ENCODE peak calls at places on chromosomes 13 and 19, in four cellular contexts. One of them, this sample, is unnamed.

GRCh38 chr13:97975851-97976550 is 22.5 kb downstream of the IPO5 start:
- DNase-seq in K562: peak
- DNase-seq in H1: peak
- DNase-seq in GM12878: no peak
- DNase-seq in this sample: peak

GRCh38 chr19:33376423-33376822 is 2.9 kb downstream of the CEBPG start:
- DNase-seq in K562: no peak
- DNase-seq in H1: no peak
- DNase-seq in GM12878: no peak
- DNase-seq in this sample: peak

GRCh38 chr13:100881291-100881864 is 206.8 kb upstream of the TMTC4 start:
- DNase-seq in K562: no peak
- DNase-seq in H1: no peak
- DNase-seq in GM12878: no peak
- DNase-seq in this sample: no peak

GRCh38 chr19:33125929-33126388 is 6.0 kb upstream of the WDR88 start:
- DNase-seq in K562: peak
- DNase-seq in H1: no peak
- DNase-seq in GM12878: peak
- DNase-seq in this sample: peak

GRCh38 chr13:93690139-93690538 is 463.5 kb downstream of the GPC6 start:
- DNase-seq in K562: no peak
- DNase-seq in H1: no peak
- DNase-seq in GM12878: no peak
- DNase-seq in this sample: no peak

GRCh38 chr19:55301459-55302331 is 17.9 kb downstream of the BRSK1 start:
- DNase-seq in K562: peak
- DNase-seq in H1: peak
- DNase-seq in GM12878: peak
- DNase-seq in this sample: peak

GRCh38 chr13:49569993-49570689 is 15.2 kb downstream of the RCBTB1 start:
- DNase-seq in K562: no peak
- DNase-seq in H1: no peak
- DNase-seq in GM12878: no peak
- DNase-seq in this sample: no peak

GRCh38 chr19:34808566-34808965 is 35.6 kb upstream of the ZNF599 start:
- DNase-seq in K562: no peak
- DNase-seq in H1: no peak
- DNase-seq in GM12878: no peak
- DNase-seq in this sample: no peak

GRCh38 chr13:52832268-52832667 is 16.2 kb downstream of the PCDH8 start:
- DNase-seq in K562: no peak
- DNase-seq in H1: no peak
- DNase-seq in GM12878: no peak
- DNase-seq in this sample: no peak

GRCh38 chr19:19745496-19746285 is 12.8 kb upstream of the ZNF14 start:
- DNase-seq in K562: peak
- DNase-seq in H1: no peak
- DNase-seq in GM12878: no peak
- DNase-seq in this sample: no peak

GRCh38 chr19:42942187-42942789 is 5.3 kb upstream of the PSG7 start:
- DNase-seq in K562: peak
- DNase-seq in H1: no peak
- DNase-seq in GM12878: no peak
- DNase-seq in this sample: peak

GRCh38 chr19:56321981-56322558 is 7.4 kb upstream of the ZSCAN5A start:
- DNase-seq in K562: no peak
- DNase-seq in H1: no peak
- DNase-seq in GM12878: no peak
- DNase-seq in this sample: no peak

GRCh38 chr13:101703838-101704237 is 251.4 kb downstream of the ITGBL1 start:
- DNase-seq in K562: no peak
- DNase-seq in H1: no peak
- DNase-seq in GM12878: no peak
- DNase-seq in this sample: no peak

GRCh38 chr19:46875234-46875633 is 14.4 kb downstream of the ARHGAP35 start:
- DNase-seq in K562: no peak
- DNase-seq in H1: no peak
- DNase-seq in GM12878: no peak
- DNase-seq in this sample: no peak

DNA sequence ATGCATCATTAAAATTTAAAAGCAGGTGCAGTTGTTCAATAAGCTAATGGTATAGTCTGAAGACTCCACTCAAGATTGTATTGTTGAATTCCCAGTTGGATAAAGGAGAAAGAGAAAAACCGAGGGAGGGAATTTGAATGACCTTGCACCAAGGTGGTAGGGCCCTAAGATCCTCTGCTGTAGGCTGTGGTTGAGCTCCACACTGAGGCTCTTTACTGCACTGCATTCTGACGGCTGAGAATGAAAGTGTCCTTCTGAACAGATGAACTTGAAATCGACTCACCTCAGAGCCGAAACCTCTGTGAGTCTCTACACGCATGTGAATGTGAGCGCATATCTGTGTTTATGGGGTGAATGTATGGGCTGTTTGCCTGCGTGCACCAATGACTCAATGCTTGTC is 388.9 kb upstream of the DACH1 start:
- DNase-seq in K562: no peak
- DNase-seq in H1: peak
- DNase-seq in GM12878: no peak
- DNase-seq in this sample: peak
- TF ChIP-seq JUND in K562: no peak
- TF ChIP-seq JUND in H1: no peak
- TF ChIP-seq JUND in GM12878: no peak
- TF ChIP-seq JUND in this sample: no peak

GRCh38 chr13:46296920-46297319 is 85.2 kb downstream of the LRRC63 start:
- DNase-seq in K562: peak
- DNase-seq in H1: no peak
- DNase-seq in GM12878: no peak
- DNase-seq in this sample: peak

GRCh38 chr13:46296465-46296822 is 84.7 kb downstream of the LRRC63 start:
- DNase-seq in K562: no peak
- DNase-seq in H1: no peak
- DNase-seq in GM12878: no peak
- DNase-seq in this sample: no peak

GRCh38 chr13:46295531-46296464 is 84.1 kb downstream of the LRRC63 start:
- DNase-seq in K562: no peak
- DNase-seq in H1: no peak
- DNase-seq in GM12878: peak
- DNase-seq in this sample: no peak

GRCh38 chr13:46297338-46297737 is 85.6 kb downstream of the LRRC63 start:
- DNase-seq in K562: no peak
- DNase-seq in H1: no peak
- DNase-seq in GM12878: no peak
- DNase-seq in this sample: no peak
- TF ChIP-seq EGR1 in K562: no peak
- TF ChIP-seq EGR1 in H1: no peak
- TF ChIP-seq EGR1 in GM12878: no peak
- TF ChIP-seq EGR1 in this sample: no peak

DNA sequence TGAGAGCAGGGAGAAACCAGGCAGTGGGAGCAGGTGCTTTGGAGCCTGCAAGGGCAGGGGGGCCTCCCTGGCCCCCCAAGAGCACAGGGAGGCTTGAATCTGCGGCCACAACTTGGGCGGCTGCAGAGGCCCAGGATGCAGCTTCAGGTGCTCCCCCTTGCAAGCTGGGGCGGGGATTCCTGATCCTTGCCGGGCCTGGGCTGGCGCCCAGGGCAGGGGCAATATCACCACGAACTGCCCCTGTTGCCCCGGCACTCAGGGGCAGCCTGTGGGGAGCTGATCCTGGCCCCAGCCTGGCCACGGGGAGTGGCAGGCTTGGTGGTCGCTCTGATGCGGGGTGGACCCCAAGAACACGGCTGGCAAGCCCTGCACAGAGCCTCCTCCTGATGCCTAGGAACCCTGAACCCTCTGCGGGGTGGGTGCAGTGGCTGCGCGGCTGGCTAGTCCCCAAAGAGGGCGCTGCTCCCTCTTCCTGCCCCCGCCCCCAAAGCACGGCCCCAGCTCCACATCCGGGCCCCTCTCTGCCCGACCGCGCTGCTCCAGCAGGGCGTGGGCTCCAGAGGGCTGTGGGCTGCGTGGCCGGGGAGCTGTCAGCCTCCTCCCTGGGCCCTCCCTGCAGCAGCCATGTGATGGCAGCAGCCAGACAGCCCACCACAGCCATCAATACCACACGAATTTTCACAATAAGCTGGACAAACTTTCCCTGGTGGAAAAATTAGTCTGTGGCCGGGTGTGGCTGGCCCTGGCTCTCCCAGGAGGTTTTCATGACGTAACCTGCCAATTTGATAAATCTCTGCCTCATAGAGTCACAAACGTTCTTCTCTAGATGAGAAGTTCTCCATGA is 21.0 kb downstream of the TNFSF9 start:
- DNase-seq in K562: peak
- DNase-seq in H1: no peak
- DNase-seq in GM12878: no peak
- DNase-seq in this sample: no peak
- TF ChIP-seq CTCF in K562: peak
- TF ChIP-seq CTCF in H1: peak
- TF ChIP-seq CTCF in GM12878: peak
- TF ChIP-seq CTCF in this sample: peak

DNA sequence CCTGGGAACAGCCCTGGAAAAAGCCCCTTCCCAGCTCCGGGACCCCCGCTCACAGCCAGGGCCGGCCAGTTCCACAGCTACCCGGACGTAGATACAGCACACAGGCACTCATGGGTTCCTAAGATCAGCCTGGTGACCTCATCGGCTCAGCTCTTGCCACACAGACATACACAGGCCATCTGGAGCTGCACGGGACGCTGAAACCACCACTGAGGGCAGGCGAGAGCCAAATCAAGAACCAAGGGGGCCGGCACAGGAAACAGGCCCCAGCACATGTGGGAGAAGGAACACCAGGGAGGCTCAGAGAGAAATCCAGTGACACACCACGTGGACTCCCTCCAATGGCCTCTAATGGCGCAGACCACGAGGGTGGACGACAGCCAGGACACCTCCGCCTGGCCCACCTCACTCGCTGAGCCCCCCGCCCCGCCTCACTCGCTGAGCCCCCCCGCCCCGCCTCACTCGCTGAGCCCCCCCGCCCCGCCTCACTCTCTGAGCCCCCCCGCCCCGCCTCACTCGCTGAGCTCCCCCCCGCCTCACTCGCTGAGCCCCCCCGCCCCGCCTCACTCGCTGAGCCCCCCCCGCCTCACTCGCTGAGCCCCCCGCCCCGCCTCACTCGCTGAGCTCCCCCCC is 69.7 kb upstream of the C13orf46 start:
- DNase-seq in K562: no peak
- DNase-seq in H1: no peak
- DNase-seq in GM12878: no peak
- DNase-seq in this sample: no peak
- TF ChIP-seq JUND in K562: no peak
- TF ChIP-seq JUND in H1: no peak
- TF ChIP-seq JUND in GM12878: no peak
- TF ChIP-seq JUND in this sample: no peak

DNA sequence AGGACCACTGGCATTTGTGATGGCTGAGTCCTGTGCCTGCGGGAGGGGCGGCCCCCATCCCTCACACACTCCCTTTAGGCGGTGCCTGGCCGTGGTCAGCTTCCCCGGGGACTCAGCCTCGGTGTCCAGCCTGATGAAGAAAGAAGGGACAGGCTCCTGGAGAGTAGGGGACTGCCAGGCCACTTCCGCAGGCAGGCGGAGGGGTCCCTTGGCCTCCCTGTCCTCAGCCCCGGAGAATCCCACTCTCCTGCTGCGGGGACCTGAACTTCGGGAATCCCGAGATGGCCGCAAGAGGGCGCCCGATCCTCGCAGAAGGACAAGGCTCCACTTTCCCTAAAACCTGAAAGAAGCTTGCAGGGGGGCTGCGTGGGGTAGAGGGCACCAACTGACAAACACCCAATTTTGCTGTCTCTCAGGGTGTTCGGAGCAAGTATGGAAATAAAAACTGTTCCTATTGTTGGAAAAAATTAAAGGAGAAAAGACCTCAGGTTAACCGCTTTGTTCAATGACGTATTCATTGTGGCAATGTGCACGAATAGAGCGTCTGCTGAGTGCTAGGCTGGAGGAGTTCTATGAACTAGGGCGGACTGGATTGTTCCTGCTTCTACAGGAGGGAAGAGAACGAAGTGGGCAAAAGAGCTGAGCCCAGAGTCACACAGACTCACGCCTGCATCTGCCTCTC is 297.3 kb downstream of the ZNF536 start:
- DNase-seq in K562: peak
- DNase-seq in H1: no peak
- DNase-seq in GM12878: no peak
- DNase-seq in this sample: no peak
- TF ChIP-seq EGR1 in K562: no peak
- TF ChIP-seq EGR1 in H1: no peak
- TF ChIP-seq EGR1 in GM12878: no peak
- TF ChIP-seq EGR1 in this sample: no peak

GRCh38 chr19:15644066-15644741 is 3.5 kb downstream of the CYP4F3 start:
- DNase-seq in K562: no peak
- DNase-seq in H1: no peak
- DNase-seq in GM12878: no peak
- DNase-seq in this sample: no peak
- TF ChIP-seq CTCF in K562: no peak
- TF ChIP-seq CTCF in H1: no peak
- TF ChIP-seq CTCF in GM12878: no peak
- TF ChIP-seq CTCF in this sample: no peak

GRCh38 chr13:20416223-20416622 is 109.4 kb downstream of the CRYL1 start:
- DNase-seq in K562: no peak
- DNase-seq in H1: no peak
- DNase-seq in GM12878: no peak
- DNase-seq in this sample: no peak
- TF ChIP-seq JUND in K562: no peak
- TF ChIP-seq JUND in H1: no peak
- TF ChIP-seq JUND in GM12878: no peak
- TF ChIP-seq JUND in this sample: no peak

DNA sequence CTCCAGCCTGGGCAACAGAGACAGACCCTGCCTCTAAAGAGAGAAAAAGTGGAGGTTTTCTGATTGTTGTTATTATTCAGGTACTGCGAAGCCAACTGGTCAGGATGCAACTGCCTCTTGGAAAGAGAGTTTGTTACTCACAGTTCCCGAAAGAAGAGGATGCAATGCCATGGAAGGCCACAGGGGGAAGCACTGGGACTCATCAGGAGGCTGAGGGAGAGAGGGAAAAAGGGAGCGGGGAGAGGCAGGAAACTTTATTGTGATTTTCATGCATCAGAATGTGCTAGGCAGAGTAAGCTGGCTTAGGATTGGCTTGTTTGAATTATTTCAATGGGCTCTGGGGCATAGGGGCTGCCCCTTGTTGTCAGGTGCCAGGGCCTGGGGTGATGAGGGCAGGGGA is 27.6 kb downstream of the MYO9B start:
- DNase-seq in K562: peak
- DNase-seq in H1: peak
- DNase-seq in GM12878: no peak
- DNase-seq in this sample: peak
- TF ChIP-seq EGR1 in K562: no peak
- TF ChIP-seq EGR1 in H1: no peak
- TF ChIP-seq EGR1 in GM12878: no peak
- TF ChIP-seq EGR1 in this sample: no peak

GRCh38 chr19:14475251-14476073 is at the start of gene PTGER1:
- DNase-seq in K562: peak
- DNase-seq in H1: no peak
- DNase-seq in GM12878: no peak
- DNase-seq in this sample: peak
- TF ChIP-seq CTCF in K562: no peak
- TF ChIP-seq CTCF in H1: peak
- TF ChIP-seq CTCF in GM12878: no peak
- TF ChIP-seq CTCF in this sample: peak

This sample was measured in HCT116.